ENCODE peak calls at places on chromosomes 13 and 19, in ten cellular contexts. V is CD4-positive, alpha-beta memory T cell; N is lower leg skin; I is AG04450; J is fibroblast of the aortic adventitia; C is GM12865; W is thoracic aorta; L is right cardiac atrium; B is A549; Y is left ventricle myocardium inferior. A is an unnamed sample.

GRCh38 chr19:38878575-38879399 is 712 bp upstream of the RINL start:
- DNase-seq in W (no peak), V (no peak), C (no peak), N (no peak), J (no peak), B (no peak), L (no peak), I (no peak), Y (no peak), A (no peak)

GRCh38 chr19:12721656-12722565 is 1.8 kb downstream of the TNPO2 start:
- DNase-seq in W (no peak), Y (peak), L (peak), C (peak), I (peak), N (peak), J (peak), V (peak), B (peak), A (peak)

GRCh38 chr13:32837307-32837972 is 178.8 kb upstream of the KL start:
- DNase-seq in C (no peak), N (no peak), J (no peak), Y (no peak), I (no peak), B (no peak), V (no peak), W (no peak), L (no peak), A (no peak)

GRCh38 chr19:55333870-55334269 is 5.8 kb upstream of the KMT5C start:
- DNase-seq in W (no peak), B (no peak), J (no peak), L (no peak), I (no peak), V (no peak), Y (no peak), C (no peak), N (no peak), A (no peak)

GRCh38 chr13:92354583-92354982 is 872.0 kb upstream of the GPC6 start:
- DNase-seq in B (no peak), I (no peak), V (no peak), L (no peak), C (no peak), W (no peak), N (no peak), J (no peak), Y (no peak), A (no peak)

GRCh38 chr13:90717451-90717936 is 630.0 kb upstream of the MIR17HG start:
- DNase-seq in B (no peak), I (no peak), V (no peak), N (no peak), W (no peak), Y (no peak), J (peak), C (no peak), L (no peak), A (peak)

GRCh38 chr13:80881495-80882482 is 540.9 kb upstream of the SPRY2 start:
- DNase-seq in Y (no peak), W (no peak), N (no peak), J (peak), B (peak), I (no peak), V (no peak), L (no peak), C (no peak), A (peak)

GRCh38 chr13:36377822-36378480 is 31.8 kb upstream of the SPART start:
- DNase-seq in N (no peak), C (no peak), V (no peak), I (no peak), J (peak), L (no peak), B (no peak), W (no peak), Y (no peak), A (no peak)

GRCh38 chr13:23811366-23812027 is 77.7 kb downstream of the MIPEP start:
- DNase-seq in B (no peak), I (no peak), C (peak), N (no peak), Y (no peak), V (no peak), W (no peak), L (no peak), J (no peak), A (no peak)

GRCh38 chr13:43360196-43360595 is 336.8 kb downstream of the DNAJC15 start:
- DNase-seq in I (no peak), C (no peak), V (no peak), L (no peak), B (no peak), W (no peak), N (no peak), J (no peak), Y (no peak), A (no peak)

GRCh38 chr13:100344544-100344943 is 244.0 kb downstream of the GGACT start:
- DNase-seq in W (no peak), B (no peak), N (no peak), C (no peak), J (no peak), L (no peak), Y (no peak), V (no peak), I (no peak), A (no peak)

GRCh38 chr19:5605362-5605761 is 17.2 kb downstream of the SAFB2 start:
- DNase-seq in I (no peak), B (no peak), C (no peak), W (no peak), L (no peak), N (no peak), V (no peak), Y (no peak), J (no peak), A (no peak)

GRCh38 chr13:110872768-110873638 is 41.9 kb downstream of the ANKRD10 start:
- DNase-seq in I (no peak), V (no peak), J (no peak), N (no peak), L (no peak), Y (no peak), C (no peak), W (no peak), B (no peak), A (no peak)

DNA sequence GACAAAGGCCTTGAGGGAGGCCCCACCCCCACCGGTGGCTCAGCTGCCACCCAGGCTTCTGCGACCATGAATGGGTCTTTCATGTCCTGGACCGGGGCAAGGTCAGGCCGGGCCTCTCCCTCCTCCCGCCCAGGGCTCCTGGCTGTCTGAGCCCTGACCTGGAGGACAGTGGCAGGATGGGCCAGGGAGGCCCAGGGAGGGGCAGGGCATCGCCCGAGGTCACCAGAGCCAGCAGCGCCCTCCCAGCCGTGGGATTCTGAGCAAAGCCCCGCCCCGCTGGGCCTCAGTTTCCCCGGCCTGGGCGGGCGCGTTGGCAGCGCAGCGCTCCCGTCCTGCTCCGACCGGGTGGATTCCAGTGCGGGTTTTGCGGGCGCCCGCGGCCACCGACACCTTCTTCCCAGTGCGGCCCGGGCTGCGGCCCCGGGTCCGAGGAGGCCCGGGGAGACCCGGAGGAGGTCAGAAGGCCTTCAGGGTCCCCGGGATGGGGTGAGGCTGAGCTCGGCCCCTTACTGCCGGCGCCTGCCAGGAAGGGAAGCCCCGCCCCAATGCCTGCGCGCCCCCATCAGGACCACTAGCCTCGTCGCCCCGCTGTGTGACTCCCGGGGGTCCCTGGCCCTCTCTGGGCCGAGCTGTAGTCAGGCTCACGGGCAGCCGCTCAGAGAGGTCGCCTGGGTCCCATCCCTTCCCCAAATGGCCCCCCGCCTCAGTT is 24.6 kb upstream of the SEMA6B start:
- DNase-seq in J (no peak), L (peak), Y (no peak), W (no peak), N (no peak), B (no peak), V (no peak), I (no peak), C (peak), A (no peak)
- H3K4me3 ChIP-seq in J (peak), L (peak), Y (peak), W (peak), N (peak), B (peak), V (no peak), I (peak), C (no peak), A (peak)

GRCh38 chr13:106917024-106917491 is 349.1 kb upstream of the ARGLU1 start:
- DNase-seq in I (no peak), B (no peak), V (no peak), Y (peak), N (no peak), W (no peak), L (peak), C (peak), J (no peak), A (no peak)
- H3K4me3 ChIP-seq in I (no peak), B (peak), V (no peak), Y (peak), N (peak), W (peak), L (peak), C (no peak), J (peak), A (no peak)

GRCh38 chr13:30702006-30702405 is 33.3 kb upstream of the ALOX5AP start:
- DNase-seq in L (no peak), C (no peak), B (no peak), Y (no peak), I (no peak), N (no peak), J (no peak), V (no peak), W (no peak), A (no peak)

GRCh38 chr13:30697177-30697953 is 38.0 kb upstream of the ALOX5AP start:
- DNase-seq in L (peak), B (no peak), N (no peak), I (no peak), J (peak), W (no peak), Y (no peak), C (no peak), V (no peak), A (no peak)

GRCh38 chr13:30698023-30698422 is 37.3 kb upstream of the ALOX5AP start:
- DNase-seq in W (no peak), N (no peak), I (peak), C (no peak), V (no peak), B (no peak), L (no peak), Y (no peak), J (peak), A (peak)

GRCh38 chr13:30698488-30699005 is 36.8 kb upstream of the ALOX5AP start:
- DNase-seq in J (no peak), N (no peak), V (no peak), L (no peak), B (no peak), W (no peak), C (no peak), I (no peak), Y (no peak), A (no peak)

GRCh38 chr13:30700364-30700763 is 35.0 kb upstream of the ALOX5AP start:
- DNase-seq in I (no peak), N (no peak), B (no peak), C (no peak), W (no peak), L (no peak), V (no peak), Y (no peak), J (no peak), A (no peak)
- H3K4me3 ChIP-seq in I (no peak), N (no peak), B (no peak), C (no peak), W (no peak), L (no peak), V (no peak), Y (no peak), J (no peak), A (no peak)

GRCh38 chr19:14775855-14776254 is 2.5 kb downstream of the ADGRE2 start:
- DNase-seq in W (no peak), B (no peak), J (no peak), V (no peak), Y (peak), C (peak), N (peak), L (peak), I (no peak), A (no peak)
- H3K4me3 ChIP-seq in W (peak), B (peak), J (no peak), V (no peak), Y (peak), C (peak), N (no peak), L (no peak), I (no peak), A (peak)

GRCh38 chr19:35066121-35066520 is 24.6 kb downstream of the HPN start:
- DNase-seq in I (no peak), B (no peak), Y (no peak), W (no peak), L (no peak), J (no peak), N (no peak), V (no peak), C (no peak), A (no peak)

GRCh38 chr19:35069706-35070105 is 28.2 kb downstream of the HPN start:
- DNase-seq in C (no peak), B (no peak), Y (no peak), I (no peak), V (no peak), N (no peak), L (no peak), J (no peak), W (no peak), A (no peak)

GRCh38 chr19:35070471-35070870 is 28.9 kb downstream of the HPN start:
- DNase-seq in B (peak), V (no peak), N (no peak), Y (no peak), J (no peak), W (no peak), I (no peak), C (no peak), L (no peak), A (no peak)

GRCh38 chr19:35066691-35067563 is 25.4 kb downstream of the HPN start:
- DNase-seq in J (peak), Y (peak), V (peak), I (peak), N (peak), C (peak), B (peak), L (peak), W (peak), A (peak)

DNA sequence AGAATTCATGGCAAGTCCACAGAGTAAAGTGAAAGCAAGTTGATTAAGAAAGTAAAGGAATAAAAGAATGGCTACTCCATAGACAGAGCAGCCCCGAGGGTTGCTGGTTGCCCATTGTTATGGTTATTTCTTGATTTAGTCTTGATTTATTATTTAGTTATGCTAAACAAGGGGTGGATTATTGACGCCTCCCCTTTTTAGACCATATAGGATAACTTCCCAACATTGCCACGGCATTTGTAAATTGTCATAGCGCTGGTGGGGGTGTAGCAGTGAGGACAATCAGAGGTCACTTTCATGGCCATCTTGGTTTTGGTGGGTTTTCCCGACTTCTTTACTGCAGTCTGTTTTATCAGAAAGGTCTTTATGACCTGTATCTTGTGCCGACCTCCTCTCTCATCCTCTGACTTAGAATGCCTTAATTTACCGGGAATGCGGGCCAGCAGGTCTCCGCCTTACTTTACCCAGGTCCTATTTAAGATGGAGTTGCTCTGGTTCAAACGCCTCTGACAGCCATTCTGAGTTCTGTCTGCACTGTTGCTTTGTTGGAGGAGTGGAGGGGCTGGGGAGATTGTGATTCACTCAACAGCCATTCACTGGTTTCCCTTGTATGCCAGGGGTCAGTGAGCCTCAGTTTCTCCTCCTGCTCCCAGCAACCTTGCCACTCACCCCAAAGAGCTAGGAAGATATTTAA is 27.6 kb downstream of the HPN start:
- DNase-seq in C (no peak), V (no peak), N (no peak), B (no peak), I (no peak), L (no peak), W (no peak), Y (no peak), J (no peak), A (no peak)
- H3K4me3 ChIP-seq in C (no peak), V (no peak), N (no peak), B (no peak), I (no peak), L (no peak), W (no peak), Y (no peak), J (no peak), A (no peak)

DNA sequence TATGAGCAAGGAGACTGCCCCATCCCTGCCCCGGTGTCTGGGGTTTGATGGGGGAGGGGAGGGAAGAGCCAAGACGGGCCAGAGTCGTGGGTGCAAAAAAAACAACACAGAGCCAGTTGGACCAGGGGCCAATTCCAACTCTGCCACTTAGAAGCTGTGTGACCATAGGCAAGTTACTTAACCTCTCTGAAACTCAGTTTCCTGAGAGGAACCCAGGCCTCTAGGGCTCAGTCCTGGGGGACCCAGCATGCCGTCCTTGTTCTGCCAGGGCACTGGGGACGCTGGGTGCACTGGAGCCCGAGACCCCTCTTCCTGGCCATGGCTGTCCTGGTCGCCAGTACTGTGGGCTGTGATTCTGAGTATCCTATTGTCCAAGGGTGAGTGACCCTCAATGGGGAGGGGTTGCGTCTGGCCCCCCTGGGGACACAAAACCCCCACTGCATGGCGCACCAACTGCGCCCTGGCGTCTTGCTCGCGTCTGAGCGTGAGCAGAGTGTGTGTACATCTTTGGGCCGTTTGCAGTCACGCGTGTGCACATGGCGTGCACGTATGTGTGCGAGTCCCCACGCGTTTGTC is 24.6 kb downstream of the CLEC4M start:
- DNase-seq in Y (no peak), I (no peak), L (no peak), B (no peak), V (no peak), C (no peak), W (no peak), J (no peak), N (peak), A (no peak)
- H3K4me3 ChIP-seq in Y (peak), I (no peak), L (no peak), B (no peak), V (no peak), C (no peak), W (peak), J (no peak), N (no peak), A (no peak)

GRCh38 chr13:37981932-37982331 is 112.4 kb upstream of the TRPC4 start:
- DNase-seq in C (no peak), V (no peak), B (no peak), I (no peak), N (no peak), L (no peak), J (no peak), W (no peak), Y (no peak), A (no peak)
- H3K4me3 ChIP-seq in C (no peak), V (no peak), B (no peak), I (no peak), N (no peak), L (no peak), J (no peak), W (no peak), Y (no peak), A (no peak)